ENCODE peak calls at places on chromosome 17, in seven cellular contexts. K, Z, E, A, P, I and T are unnamed samples.

GRCh38 chr17:15368605-15369004 is 27.2 kb upstream of the TEKT3 start:
- DNase-seq in I (no peak), E (no peak), P (no peak), Z (no peak), A (no peak), K (no peak), T (no peak)

GRCh38 chr17:4881761-4882555 is 17.4 kb upstream of the C17orf107 start:
- DNase-seq in K (peak; percentile 64), A (peak; percentile 56), Z (peak; percentile 73), E (peak; percentile 76), I (peak; percentile 65), P (peak; percentile 12), T (peak; percentile 63)

GRCh38 chr17:62597150-62597549 is 30.3 kb upstream of the MRC2 start:
- DNase-seq in Z (no peak), K (no peak), I (no peak), A (no peak), P (no peak), E (no peak), T (no peak)

GRCh38 chr17:72515291-72516065 is 394.7 kb downstream of the SOX9 start:
- DNase-seq in A (peak; percentile 8), P (peak; percentile 65), I (no peak), Z (no peak), K (no peak), E (no peak), T (peak; percentile 25)

GRCh38 chr17:34858941-34859562 is 102.2 kb downstream of the CCT6B start:
- DNase-seq in P (no peak), E (no peak), K (no peak), I (no peak), Z (no peak), A (no peak), T (peak; percentile 76)

GRCh38 chr17:79026345-79027273 is 2.6 kb downstream of the C1QTNF1 start:
- DNase-seq in P (peak; percentile 68), E (no peak), Z (no peak), I (no peak), K (no peak), A (no peak), T (no peak)

GRCh38 chr17:69404398-69404797 is 10.1 kb upstream of the MAP2K6 start:
- DNase-seq in E (no peak), K (no peak), P (peak; percentile 55), A (no peak), I (no peak), Z (no peak), T (no peak)

GRCh38 chr17:9402590-9403199 is 172.9 kb downstream of the STX8 start:
- DNase-seq in P (peak; percentile 23), I (peak; percentile 24), E (peak; percentile 13), A (no peak), K (peak; percentile 7), Z (peak; percentile 38), T (no peak)

GRCh38 chr17:57553991-57554825 is 190.9 kb downstream of the CCDC182 start:
- DNase-seq in Z (no peak), P (peak; percentile 43), E (no peak), I (no peak), K (no peak), A (peak; percentile 27), T (peak; percentile 63)

GRCh38 chr17:72931163-72931562 is 161.3 kb downstream of the SLC39A11 start:
- DNase-seq in P (no peak), I (peak; percentile 13), E (no peak), Z (peak; percentile 3), A (peak; percentile 10), K (no peak), T (no peak)

GRCh38 chr17:7477392-7478275 is 1.8 kb downstream of the ZBTB4 start:
- DNase-seq in K (no peak), A (peak; percentile 24), I (no peak), E (no peak), P (peak; percentile 95), Z (peak; percentile 53), T (no peak)

GRCh38 chr17:21124096-21124495 is 2.7 kb upstream of the DHRS7B start:
- DNase-seq in A (no peak), P (no peak), E (no peak), Z (no peak), I (no peak), K (no peak), T (no peak)

GRCh38 chr17:77125432-77125901 is 15.3 kb upstream of the SEC14L1 start:
- DNase-seq in Z (no peak), A (no peak), K (no peak), E (no peak), P (peak; percentile 91), I (no peak), T (no peak)

GRCh38 chr17:58337126-58337599 is 8.6 kb upstream of the TSPOAP1 start:
- DNase-seq in A (no peak), I (peak; percentile 55), P (peak; percentile 27), Z (peak; percentile 66), E (no peak), K (no peak), T (no peak)

GRCh38 chr17:7191571-7192270 is 12.6 kb upstream of the ASGR1 start:
- DNase-seq in P (peak; percentile 31), K (no peak), A (peak; percentile 18), E (no peak), Z (peak; percentile 39), I (no peak), T (peak; percentile 74)

GRCh38 chr17:57566724-57567123 is 178.4 kb downstream of the CCDC182 start:
- DNase-seq in K (no peak), A (no peak), Z (no peak), I (no peak), E (peak; percentile 92), P (no peak), T (no peak)

GRCh38 chr17:59219370-59219769 is 941 bp upstream of the GDPD1 start:
- DNase-seq in K (no peak), P (no peak), Z (no peak), A (no peak), I (no peak), E (no peak), T (no peak)

GRCh38 chr17:80204626-80205468 is 15.3 kb downstream of the SGSH start:
- DNase-seq in I (no peak), Z (no peak), P (no peak), A (no peak), K (no peak), E (no peak), T (no peak)

GRCh38 chr17:17180141-17180603 is 26.0 kb downstream of the PLD6 start:
- DNase-seq in I (peak; percentile 38), P (no peak), Z (no peak), A (no peak), K (no peak), E (no peak), T (no peak)

GRCh38 chr17:4836221-4836620 is 3.1 kb downstream of the MINK1 start:
- DNase-seq in P (no peak), I (no peak), K (no peak), Z (no peak), A (no peak), E (no peak), T (no peak)

GRCh38 chr17:1110844-1111598 is 68.8 kb downstream of the ABR start:
- DNase-seq in Z (peak; percentile 47), E (no peak), P (peak; percentile 91), K (no peak), I (peak; percentile 30), A (peak; percentile 72), T (no peak)

GRCh38 chr17:41417576-41418015 is 6.8 kb downstream of the KRT37 start:
- DNase-seq in P (peak; percentile 43), E (no peak), A (no peak), K (no peak), I (no peak), Z (no peak), T (no peak)

GRCh38 chr17:4086041-4086483 is 56.8 kb downstream of the ZZEF1 start:
- DNase-seq in A (no peak), K (no peak), E (no peak), P (no peak), Z (no peak), I (no peak), T (no peak)

GRCh38 chr17:57861737-57862409 is 12.0 kb upstream of the MRPS23 start:
- DNase-seq in K (no peak), Z (no peak), E (no peak), A (peak; percentile 30), I (no peak), P (no peak), T (no peak)

GRCh38 chr17:17387461-17388362 is 84.5 kb downstream of the NT5M start:
- DNase-seq in A (no peak), P (no peak), I (no peak), K (no peak), Z (no peak), E (peak; percentile 47), T (peak; percentile 71)

GRCh38 chr17:78774456-78774855 is 7.6 kb downstream of the CYTH1 start:
- DNase-seq in Z (no peak), K (no peak), P (no peak), E (no peak), A (no peak), I (peak; percentile 46), T (no peak)

GRCh38 chr17:59221159-59221847 is 992 bp downstream of the GDPD1 start:
- DNase-seq in K (no peak), I (no peak), A (peak; percentile 35), E (no peak), P (no peak), Z (no peak), T (no peak)

GRCh38 chr17:8125947-8126305 is 2.0 kb upstream of the HES7 start:
- DNase-seq in Z (peak; percentile 53), E (no peak), I (peak; percentile 34), P (no peak), A (no peak), K (no peak), T (no peak)

GRCh38 chr17:72409405-72410002 is 288.7 kb downstream of the SOX9 start:
- DNase-seq in P (no peak), K (no peak), A (no peak), E (no peak), Z (no peak), I (no peak), T (no peak)

GRCh38 chr17:71203953-71204352 is 916.9 kb upstream of the SOX9 start:
- DNase-seq in I (no peak), P (peak; percentile 33), K (no peak), A (no peak), Z (no peak), E (no peak), T (no peak)

GRCh38 chr17:41678411-41678906 is 10.2 kb upstream of the EIF1 start:
- DNase-seq in E (no peak), Z (peak; percentile 46), I (no peak), P (peak; percentile 9), A (no peak), K (no peak), T (no peak)

GRCh38 chr17:28072935-28073533 is 30.6 kb downstream of the NLK start:
- DNase-seq in E (no peak), K (no peak), Z (no peak), P (no peak), I (no peak), A (no peak), T (no peak)

GRCh38 chr17:78359936-78360370 is at the start of gene SOCS3:
- DNase-seq in K (peak; percentile 91), E (peak; percentile 80), P (peak; percentile 94), Z (peak; percentile 96), A (peak; percentile 72), I (peak; percentile 98), T (peak; percentile 74)

GRCh38 chr17:49964539-49965521 is 4.2 kb upstream of the DLX4 start:
- DNase-seq in K (no peak), I (peak; percentile 35), A (no peak), Z (no peak), E (no peak), P (no peak), T (no peak)